ENCODE peak calls at places on chromosomes 3 and 15, in seven cellular contexts. X is upper lobe of right lung, S is fibroblast of mammary gland, J is kidney, H is endothelial cell of umbilical vein, Q is stomach, I is MM.1S. V is an unnamed sample.

GRCh38 chr3:70281663-70282062 is 30.8 kb downstream of the MDFIC2 start:
- DNase-seq in I (no peak), Q (no peak), X (no peak), J (no peak), S (no peak), H (no peak), V (no peak)

GRCh38 chr3:117645561-117646242 is 936.1 kb downstream of the TUSC7 start:
- DNase-seq in S (peak), J (no peak), X (no peak), Q (no peak), I (peak), H (peak), V (no peak)

GRCh38 chr3:98732239-98733054 is 30.7 kb upstream of the ST3GAL6 start:
- DNase-seq in S (no peak), X (peak), Q (peak), I (peak), J (peak), H (peak), V (no peak)

GRCh38 chr3:153063337-153063736 is 98.7 kb upstream of the RAP2B start:
- DNase-seq in J (no peak), S (no peak), I (no peak), X (no peak), H (no peak), Q (no peak), V (no peak)

GRCh38 chr15:66927326-66928077 is 137.9 kb upstream of the SMAD3 start:
- DNase-seq in Q (no peak), H (peak), X (no peak), I (no peak), S (peak), J (no peak), V (no peak)

GRCh38 chr3:143084856-143085731 is 34.5 kb upstream of the CHST2 start:
- DNase-seq in S (peak), X (no peak), Q (no peak), J (peak), H (peak), I (no peak), V (no peak)

GRCh38 chr15:52178765-52179164 is 12.4 kb downstream of the GNB5 start:
- DNase-seq in I (no peak), S (peak), J (no peak), X (no peak), Q (no peak), H (no peak), V (no peak)

GRCh38 chr3:2770451-2770850 is 339.7 kb downstream of the IL5RA start:
- DNase-seq in Q (no peak), S (no peak), J (no peak), H (no peak), X (no peak), I (no peak), V (no peak)

GRCh38 chr3:101070260-101071121 is 77.3 kb upstream of the ABI3BP start:
- DNase-seq in J (peak), H (peak), I (peak), S (peak), X (peak), Q (peak), V (peak)

GRCh38 chr3:126481808-126482502 is 6.3 kb upstream of the ZXDC start:
- DNase-seq in Q (no peak), X (no peak), S (peak), J (peak), I (no peak), H (no peak), V (no peak)

GRCh38 chr15:42890161-42890913 is 30.2 kb downstream of the TTBK2 start:
- DNase-seq in Q (no peak), S (peak), I (no peak), X (no peak), H (peak), J (no peak), V (no peak)

GRCh38 chr3:165191476-165191875 is 4.7 kb downstream of the SLITRK3 start:
- DNase-seq in S (no peak), I (no peak), X (no peak), H (no peak), J (no peak), Q (no peak), V (no peak)

GRCh38 chr15:81196576-81197254 is at the start of gene IL16:
- DNase-seq in I (no peak), X (no peak), Q (no peak), H (no peak), J (no peak), S (no peak), V (no peak)

GRCh38 chr15:57654136-57654845 is 52.2 kb upstream of the POLR2M start:
- DNase-seq in H (no peak), X (no peak), J (no peak), I (no peak), S (peak), Q (no peak), V (no peak)

GRCh38 chr15:60395276-60396011 is 2.3 kb downstream of the ANXA2 start:
- DNase-seq in S (no peak), J (no peak), Q (no peak), I (no peak), H (no peak), X (no peak), V (no peak)

GRCh38 chr3:64686446-64686908 is 1.3 kb downstream of the ADAMTS9 start:
- DNase-seq in H (peak), I (peak), X (peak), J (no peak), S (peak), Q (peak), V (no peak)

GRCh38 chr15:61227269-61228024 is 1.7 kb downstream of the RORA start:
- DNase-seq in J (peak), X (no peak), S (peak), I (no peak), H (peak), Q (no peak), V (no peak)

GRCh38 chr3:57892423-57892822 is 115.8 kb upstream of the FLNB start:
- DNase-seq in S (peak), I (no peak), Q (no peak), X (no peak), H (no peak), J (no peak), V (no peak)

GRCh38 chr3:124092811-124093210 is 100.9 kb upstream of the ROPN1 start:
- DNase-seq in J (no peak), I (no peak), Q (no peak), S (no peak), X (no peak), H (no peak), V (no peak)

GRCh38 chr3:123546133-123546755 is 38.6 kb downstream of the HACD2 start:
- DNase-seq in I (no peak), J (no peak), H (no peak), X (no peak), S (peak), Q (no peak), V (no peak)

GRCh38 chr3:169241575-169241927 is 422.0 kb downstream of the MECOM start:
- DNase-seq in I (no peak), S (no peak), J (no peak), Q (no peak), H (peak), X (no peak), V (no peak)

DNA sequence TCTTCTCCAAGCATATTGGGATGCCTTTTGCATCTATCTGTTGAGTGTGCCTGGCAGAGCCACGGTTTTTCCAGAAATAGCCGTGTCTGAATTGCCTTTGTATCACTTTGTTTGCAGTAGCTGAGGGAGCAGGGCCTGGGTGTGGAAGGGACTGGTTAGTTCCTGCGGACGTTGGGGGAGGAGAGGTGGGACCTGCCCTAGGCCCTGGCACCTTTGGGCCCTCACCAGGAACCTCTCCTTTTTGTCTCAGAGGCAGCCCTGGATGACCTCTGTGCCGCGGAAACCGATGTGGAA is 18.6 kb downstream of the ATRIP start:
- DNase-seq in J (no peak), X (no peak), H (no peak), S (no peak), I (no peak), Q (no peak), V (no peak)
- TF ChIP-seq CTCF in J (no peak), X (no peak), H (no peak), S (no peak), I (no peak), Q (no peak), V (no peak)

GRCh38 chr3:45992820-45993219 is 2.8 kb downstream of the FYCO1 start:
- DNase-seq in H (no peak), Q (no peak), J (no peak), X (no peak), I (no peak), S (peak), V (no peak)
- H3K4me3 ChIP-seq in H (no peak), Q (no peak), J (no peak), X (no peak), I (no peak), S (no peak), V (no peak)

GRCh38 chr3:50995085-50995824 is 320.5 kb downstream of the DOCK3 start:
- DNase-seq in H (no peak), S (no peak), J (no peak), X (no peak), I (no peak), Q (no peak), V (no peak)
- TF ChIP-seq CTCF in H (no peak), S (no peak), J (no peak), X (no peak), I (no peak), Q (no peak), V (no peak)

GRCh38 chr15:90201944-90202375 is 830 bp downstream of the SEMA4B start:
- DNase-seq in I (no peak), J (peak), H (no peak), Q (no peak), S (no peak), X (no peak), V (no peak)

GRCh38 chr15:90203473-90203872 is 2.3 kb downstream of the SEMA4B start:
- DNase-seq in H (no peak), X (no peak), S (no peak), Q (no peak), J (peak), I (no peak), V (no peak)

GRCh38 chr15:90201150-90201943 is at the start of gene SEMA4B:
- DNase-seq in H (peak), S (peak), I (peak), Q (peak), X (peak), J (peak), V (no peak)

GRCh38 chr15:90203922-90204321 is 2.8 kb downstream of the SEMA4B start:
- DNase-seq in X (no peak), Q (no peak), I (no peak), H (no peak), J (peak), S (peak), V (no peak)

DNA sequence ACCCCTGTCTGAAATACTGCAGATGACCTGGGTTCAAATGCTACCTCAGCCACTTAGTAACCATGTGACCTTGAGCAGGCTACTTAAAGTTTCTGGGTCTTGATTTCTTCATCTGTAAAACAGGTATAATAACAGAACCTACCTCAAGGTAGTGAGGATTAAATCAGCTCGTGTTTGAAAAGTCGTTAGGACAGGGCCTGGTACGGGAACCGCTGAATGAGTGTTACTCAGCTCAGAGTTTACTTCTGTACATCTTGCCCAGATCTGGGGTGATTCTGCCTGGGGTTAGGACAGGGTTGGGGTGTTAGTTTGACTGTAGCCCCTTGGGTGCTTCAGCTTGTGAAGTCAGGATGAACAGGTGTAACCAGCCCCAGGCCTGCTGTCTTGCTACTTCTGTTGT is 1.8 kb downstream of the SEMA4B start:
- DNase-seq in J (no peak), H (no peak), Q (no peak), X (no peak), S (no peak), I (no peak), V (no peak)
- H3K4me3 ChIP-seq in J (peak), H (no peak), Q (peak), X (no peak), S (no peak), I (no peak), V (no peak)